ENCODE peak calls at places on chromosomes 1 and 21, in five cellular contexts. N is pancreas, T is upper lobe of right lung, O is ovary, H is body of pancreas. B is an unnamed sample.

GRCh38 chr1:54826226-54826816 is 25.2 kb upstream of the TTC22 start:
- DNase-seq in O (no peak), H (no peak), T (no peak), N (no peak), B (no peak)

GRCh38 chr1:173062156-173062938 is 11.6 kb upstream of the TNFSF18 start:
- DNase-seq in O (no peak), N (no peak), T (no peak), H (no peak), B (no peak)

GRCh38 chr1:98336472-98337118 is 324.9 kb upstream of the SNX7 start:
- DNase-seq in N (no peak), T (no peak), O (no peak), H (peak; percentile 34), B (no peak)

GRCh38 chr21:41488080-41488479 is 19.9 kb downstream of the TMPRSS2 start:
- DNase-seq in T (no peak), H (peak; percentile 64), O (no peak), N (no peak), B (no peak)

GRCh38 chr21:34023691-34024381 is 49.5 kb upstream of the MRPS6 start:
- DNase-seq in N (no peak), O (no peak), H (no peak), T (no peak), B (no peak)

GRCh38 chr1:187691439-187691838 is 862.7 kb downstream of the PLA2G4A start:
- DNase-seq in H (no peak), T (no peak), N (no peak), O (no peak), B (no peak)

GRCh38 chr21:38468989-38469388 is 29.3 kb downstream of the ERG start:
- DNase-seq in N (no peak), O (no peak), T (no peak), H (no peak), B (no peak)

GRCh38 chr1:27049607-27050006 is 37.0 kb upstream of the TENT5B start:
- DNase-seq in H (no peak), N (no peak), T (no peak), O (no peak), B (no peak)

GRCh38 chr1:171566467-171566866 is 55.6 kb upstream of the MYOCOS start:
- DNase-seq in T (no peak), O (no peak), H (no peak), N (no peak), B (no peak)

GRCh38 chr1:161726631-161727342 is 5.4 kb downstream of the FCRLB start:
- DNase-seq in T (peak; percentile 94), N (peak; percentile 89), H (peak; percentile 90), O (peak; percentile 88), B (peak; percentile 79)

GRCh38 chr1:202680586-202681352 is 29.5 kb downstream of the SYT2 start:
- DNase-seq in H (no peak), O (no peak), N (no peak), T (no peak), B (no peak)

GRCh38 chr21:44699502-44700001 is 2.6 kb downstream of the KRTAP10-12 start:
- DNase-seq in H (no peak), T (no peak), N (no peak), O (no peak), B (no peak)

GRCh38 chr1:192448026-192448578 is 127.5 kb upstream of the RGS1 start:
- DNase-seq in O (no peak), H (no peak), T (no peak), N (no peak), B (no peak)

GRCh38 chr1:236063919-236064673 is 794 bp downstream of the NID1 start:
- DNase-seq in H (peak; percentile 69), N (peak; percentile 79), T (peak; percentile 72), O (peak; percentile 72), B (peak; percentile 59)

GRCh38 chr1:12167493-12168429 is 970 bp downstream of the TNFRSF1B start:
- DNase-seq in N (no peak), H (no peak), O (no peak), T (no peak), B (peak; percentile 58)

GRCh38 chr1:226903819-226904710 is 33.6 kb downstream of the PSEN2 start:
- DNase-seq in H (no peak), O (peak; percentile 66), N (no peak), T (no peak), B (no peak)

GRCh38 chr21:32544697-32545096 is 40.6 kb downstream of the TCP10L start:
- DNase-seq in N (no peak), O (no peak), T (no peak), H (no peak), B (no peak)

GRCh38 chr1:86356247-86356646 is 39.9 kb downstream of the ODF2L start:
- DNase-seq in H (no peak), N (no peak), T (no peak), O (no peak), B (no peak)

GRCh38 chr1:26058052-26058595 is 9.3 kb downstream of the TRIM63 start:
- DNase-seq in H (no peak), T (no peak), N (no peak), O (no peak), B (no peak)

GRCh38 chr21:44366586-44367211 is 13.3 kb downstream of the TRPM2 start:
- DNase-seq in T (peak; percentile 54), H (no peak), O (no peak), N (peak; percentile 52), B (no peak)

GRCh38 chr1:153793973-153794615 is 18.9 kb downstream of the SLC27A3 start:
- DNase-seq in O (peak; percentile 13), N (peak; percentile 51), T (peak; percentile 54), H (no peak), B (no peak)

GRCh38 chr1:100463809-100464424 is 74.0 kb upstream of the GPR88 start:
- DNase-seq in T (peak; percentile 66), N (no peak), O (peak; percentile 69), H (peak; percentile 68), B (peak; percentile 51)

GRCh38 chr21:28961927-28962326 is 30.8 kb downstream of the LTN1 start:
- DNase-seq in H (no peak), O (no peak), T (no peak), N (no peak), B (no peak)

GRCh38 chr1:180969429-180969828 is 53.2 kb downstream of the STX6 start:
- DNase-seq in H (no peak), O (no peak), T (no peak), N (no peak), B (no peak)

GRCh38 chr21:18493420-18493819 is 89.8 kb upstream of the TMPRSS15 start:
- DNase-seq in O (no peak), T (no peak), N (no peak), H (no peak), B (no peak)

GRCh38 chr1:205729945-205730610 is 19.9 kb downstream of the NUCKS1 start:
- DNase-seq in H (no peak), N (no peak), O (no peak), T (no peak), B (no peak)

GRCh38 chr1:29236993-29237905 is 927 bp downstream of the PTPRU start:
- DNase-seq in H (peak; percentile 54), N (peak; percentile 83), O (peak; percentile 60), T (peak; percentile 85), B (no peak)

GRCh38 chr1:115170396-115170795 is 81.1 kb upstream of the TSPAN2 start:
- DNase-seq in H (no peak), O (no peak), T (no peak), N (no peak), B (no peak)

GRCh38 chr1:115166531-115167091 is 77.3 kb upstream of the TSPAN2 start:
- DNase-seq in T (no peak), O (no peak), N (no peak), H (no peak), B (no peak)

GRCh38 chr1:115165776-115166175 is 76.5 kb upstream of the TSPAN2 start:
- DNase-seq in H (no peak), N (no peak), T (no peak), O (no peak), B (no peak)

GRCh38 chr1:115164940-115165718 is 75.8 kb upstream of the TSPAN2 start:
- DNase-seq in O (no peak), H (no peak), T (no peak), N (no peak), B (no peak)

GRCh38 chr1:115168026-115168425 is 78.7 kb upstream of the TSPAN2 start:
- DNase-seq in N (no peak), O (no peak), T (no peak), H (no peak), B (no peak)
- H3K4me1 ChIP-seq in N (no peaks in the 10 kb centered on the region), O (peaks cover 4% of the 10 kb centered on the region), T (no peaks in the 10 kb centered on the region), H (no peaks in the 10 kb centered on the region), B (no peaks in the 10 kb centered on the region)

DNA sequence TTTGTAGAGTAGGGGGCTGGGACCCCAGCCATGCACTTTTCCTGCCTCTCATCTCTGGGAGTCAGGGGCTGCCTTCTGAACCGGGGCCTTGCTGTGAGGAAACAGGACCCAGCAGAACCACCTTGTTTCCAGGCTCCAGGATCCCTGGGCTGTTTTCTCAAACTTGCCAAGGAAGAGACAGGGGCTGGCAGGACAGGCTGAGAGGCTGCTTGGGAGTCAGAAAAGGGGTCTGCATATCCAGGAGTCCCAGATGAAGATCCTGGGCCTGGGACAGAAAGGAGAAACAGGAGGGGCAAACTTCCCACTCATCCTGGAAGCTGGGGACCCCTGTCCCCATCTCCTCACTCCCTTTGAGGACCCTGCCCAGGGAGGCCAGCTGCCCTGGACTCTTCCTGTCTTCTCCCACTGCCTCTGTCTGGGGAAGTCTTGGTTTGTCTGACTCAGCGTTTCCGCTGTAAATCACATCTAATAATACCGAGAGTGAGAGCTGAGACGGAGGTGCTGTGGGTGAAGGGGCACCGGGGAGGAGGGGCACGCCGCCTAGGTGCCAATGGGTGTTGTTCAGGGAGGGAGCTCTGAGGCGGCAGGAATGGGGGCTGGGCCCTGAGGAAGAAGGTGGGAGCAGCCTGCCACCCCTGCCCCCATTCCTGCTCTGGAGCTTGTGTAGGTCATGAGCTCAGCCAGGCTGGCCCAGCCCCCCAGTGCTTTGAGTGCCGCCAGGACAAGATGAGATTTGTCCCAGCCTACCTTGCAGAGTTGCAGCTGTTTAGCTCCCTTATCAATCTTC is 16.7 kb downstream of the POU3F1 start:
- DNase-seq in O (no peak), T (no peak), N (peak; percentile 68), H (peak; percentile 78), B (no peak)
- H3K27ac ChIP-seq in O (no peak overlapping the region), T (no peak overlapping the region), N (peak overlapping the region; percentile 39), H (peak overlapping the region; percentile 52), B (no peak overlapping the region)

GRCh38 chr1:67754526-67754920 is 69.5 kb downstream of the GADD45A start:
- DNase-seq in N (no peak), H (no peak), O (no peak), T (no peak), B (no peak)

GRCh38 chr1:67752306-67752705 is 67.3 kb downstream of the GADD45A start:
- DNase-seq in H (no peak), N (no peak), O (no peak), T (no peak), B (no peak)

GRCh38 chr1:67755160-67755559 is 70.2 kb downstream of the GADD45A start:
- DNase-seq in T (no peak), O (no peak), N (no peak), H (no peak), B (no peak)

GRCh38 chr1:67755619-67756018 is 70.6 kb downstream of the GADD45A start:
- DNase-seq in H (no peak), T (no peak), N (no peak), O (no peak), B (no peak)

GRCh38 chr1:67753776-67754525 is 69.0 kb downstream of the GADD45A start:
- DNase-seq in T (no peak), N (no peak), H (no peak), O (no peak), B (no peak)
- H3K4me3 ChIP-seq in T (no peak overlapping the region), N (no peak overlapping the region), H (no peak overlapping the region), O (no peak overlapping the region), B (no peak overlapping the region)

DNA sequence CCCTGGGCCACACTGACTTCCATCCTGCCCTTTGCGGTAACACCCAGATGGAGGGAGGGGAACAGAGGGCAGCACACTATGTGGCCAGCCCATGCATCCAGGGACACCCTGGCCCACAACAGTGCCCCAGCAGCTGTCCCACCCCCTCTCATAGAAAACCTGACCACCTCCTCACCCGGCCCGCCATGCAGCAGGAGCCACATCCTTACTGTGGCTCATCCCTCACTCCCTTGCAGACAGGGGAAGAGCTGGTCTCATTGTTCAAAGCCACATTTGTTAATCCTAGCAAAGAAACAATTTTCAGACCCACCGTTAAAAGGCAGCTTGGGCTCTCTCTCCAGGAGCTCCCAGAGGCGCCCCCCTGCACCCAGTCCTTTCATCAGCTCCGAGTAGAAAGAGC is 23.2 kb upstream of the NUP133 start:
- DNase-seq in O (no peak), H (no peak), N (no peak), T (no peak), B (no peak)
- H3K4me1 ChIP-seq in O (no peaks in the 10 kb centered on the region), H (no peaks in the 10 kb centered on the region), N (no peaks in the 10 kb centered on the region), T (no peaks in the 10 kb centered on the region), B (no peaks in the 10 kb centered on the region)